ENCODE peak calls at places on chromosomes 7 and 10, in four cellular contexts. A, S, J and R are unnamed samples.

GRCh38 chr10:24930427-24930826 is 22.0 kb downstream of the PRTFDC1 start:
- DNase-seq in A (no peak), S (no peak), J (no peak), R (no peak)

GRCh38 chr10:88791924-88792323 is 10.6 kb upstream of the LIPM start:
- DNase-seq in A (peak; percentile 25), S (no peak), J (peak; percentile 15), R (no peak)

GRCh38 chr7:102272075-102272916 is 14.4 kb upstream of the SH2B2 start:
- DNase-seq in A (peak; percentile 66), S (peak; percentile 64), J (peak; percentile 50), R (peak; percentile 87)

GRCh38 chr10:58701398-58702135 is 188.9 kb downstream of the BICC1 start:
- DNase-seq in A (peak; percentile 47), S (no peak), J (peak; percentile 66), R (no peak)

GRCh38 chr7:142481548-142481947 is 223.7 kb upstream of the PRSS58 start:
- DNase-seq in A (no peak), S (no peak), J (no peak), R (no peak)

GRCh38 chr10:80598084-80598798 is 60.5 kb downstream of the SH2D4B start:
- DNase-seq in A (no peak), S (no peak), J (no peak), R (no peak)

GRCh38 chr10:91909178-91909677 is at the start of gene FGFBP3:
- DNase-seq in A (peak; percentile 21), S (no peak), J (peak; percentile 21), R (no peak)

GRCh38 chr10:94314913-94315545 is 47.7 kb downstream of the NOC3L start:
- DNase-seq in A (no peak), S (no peak), J (no peak), R (no peak)

GRCh38 chr7:44144968-44145418 is 3.9 kb upstream of the MYL7 start:
- DNase-seq in A (no peak), S (no peak), J (no peak), R (no peak)

GRCh38 chr7:155001756-155002410 is 1.0 kb downstream of the PAXIP1 start:
- DNase-seq in A (peak; percentile 16), S (no peak), J (no peak), R (no peak)

GRCh38 chr10:84214046-84214572 is 11.2 kb downstream of the LRIT2 start:
- DNase-seq in A (no peak), S (no peak), J (no peak), R (no peak)

GRCh38 chr7:106126170-106126938 is 14.2 kb upstream of the SYPL1 start:
- DNase-seq in A (peak; percentile 75), S (peak; percentile 6), J (peak; percentile 82), R (no peak)

GRCh38 chr10:89173075-89173474 is 34.0 kb downstream of the CH25H start:
- DNase-seq in A (no peak), S (no peak), J (no peak), R (no peak)

GRCh38 chr10:13335881-13336280 is 12.2 kb downstream of the SEPHS1 start:
- DNase-seq in A (no peak), S (no peak), J (no peak), R (no peak)

GRCh38 chr7:155580367-155580766 is 34.0 kb upstream of the CNPY1 start:
- DNase-seq in A (peak; percentile 59), S (no peak), J (peak; percentile 40), R (no peak)

GRCh38 chr10:128091636-128092210 is 34.5 kb downstream of the MKI67 start:
- DNase-seq in A (no peak), S (no peak), J (no peak), R (no peak)

GRCh38 chr10:71797533-71798307 is 24.4 kb upstream of the VSIR start:
- DNase-seq in A (no peak), S (no peak), J (no peak), R (no peak)

GRCh38 chr7:121366852-121367431 is 29.2 kb downstream of the FAM3C start:
- DNase-seq in A (no peak), S (no peak), J (peak; percentile 47), R (no peak)

GRCh38 chr10:14478639-14479038 is 147.9 kb upstream of the FRMD4A start:
- DNase-seq in A (peak; percentile 47), S (no peak), J (peak; percentile 37), R (peak; percentile 46)

GRCh38 chr10:32582946-32583345 is 137.0 kb downstream of the CCDC7 start:
- DNase-seq in A (no peak), S (no peak), J (no peak), R (no peak)

GRCh38 chr7:134515569-134516468 is 11.5 kb upstream of the AKR1B10 start:
- DNase-seq in A (peak; percentile 95), S (no peak), J (peak; percentile 96), R (no peak)

GRCh38 chr10:6275022-6275997 is 72.6 kb downstream of the PFKFB3 start:
- DNase-seq in A (peak; percentile 99), S (peak; percentile 74), J (peak; percentile 99), R (peak; percentile 94)

GRCh38 chr10:123622381-123622780 is 43.8 kb upstream of the GPR26 start:
- DNase-seq in A (no peak), S (no peak), J (no peak), R (no peak)

GRCh38 chr10:94279835-94280709 is 82.7 kb downstream of the NOC3L start:
- DNase-seq in A (peak; percentile 37), S (peak; percentile 38), J (peak; percentile 35), R (no peak)

GRCh38 chr7:127392182-127392565 is 334 bp downstream of the ZNF800 start:
- DNase-seq in A (peak; percentile 65), S (peak; percentile 59), J (no peak), R (peak; percentile 46)

GRCh38 chr10:88006261-88006660 is 142.8 kb downstream of the PTEN start:
- DNase-seq in A (no peak), S (no peak), J (no peak), R (no peak)

GRCh38 chr7:130294314-130294713 is 1.4 kb downstream of the CPA4 start:
- DNase-seq in A (peak; percentile 86), S (no peak), J (peak; percentile 84), R (no peak)

GRCh38 chr7:125747966-125748365 is 818.3 kb upstream of the POT1 start:
- DNase-seq in A (no peak), S (no peak), J (no peak), R (no peak)

GRCh38 chr10:101484154-101484748 is 103.8 kb downstream of the POLL start:
- DNase-seq in A (no peak), S (no peak), J (no peak), R (no peak)

GRCh38 chr7:116810267-116811116 is 51.9 kb upstream of the CAPZA2 start:
- DNase-seq in A (no peak), S (no peak), J (no peak), R (no peak)

GRCh38 chr10:182441-183201 is 47.4 kb downstream of the ZMYND11 start:
- DNase-seq in A (no peak), S (no peak), J (peak; percentile 11), R (no peak)

GRCh38 chr7:127486654-127487053 is 94.1 kb upstream of the ZNF800 start:
- DNase-seq in A (peak; percentile 29), S (no peak), J (peak; percentile 61), R (no peak)

GRCh38 chr7:130893441-130893894 is 159.5 kb upstream of the KLF14 start:
- DNase-seq in A (no peak), S (no peak), J (no peak), R (no peak)

GRCh38 chr7:98630149-98630548 is 13.1 kb downstream of the NPTX2 start:
- DNase-seq in A (no peak), S (no peak), J (no peak), R (no peak)

GRCh38 chr7:153473189-153473588 is 579.0 kb upstream of the DPP6 start:
- DNase-seq in A (no peak), S (no peak), J (no peak), R (no peak)

GRCh38 chr10:8138471-8138870 is 84.0 kb downstream of the GATA3 start:
- DNase-seq in A (peak; percentile 83), S (no peak), J (peak; percentile 27), R (no peak)

GRCh38 chr10:8133146-8133545 is 78.7 kb downstream of the GATA3 start:
- DNase-seq in A (peak; percentile 32), S (no peak), J (no peak), R (no peak)

GRCh38 chr10:8137726-8138125 is 83.2 kb downstream of the GATA3 start:
- DNase-seq in A (no peak), S (no peak), J (no peak), R (no peak)

GRCh38 chr10:8137272-8137680 is 82.8 kb downstream of the GATA3 start:
- DNase-seq in A (no peak), S (peak; percentile 6), J (no peak), R (no peak)

DNA sequence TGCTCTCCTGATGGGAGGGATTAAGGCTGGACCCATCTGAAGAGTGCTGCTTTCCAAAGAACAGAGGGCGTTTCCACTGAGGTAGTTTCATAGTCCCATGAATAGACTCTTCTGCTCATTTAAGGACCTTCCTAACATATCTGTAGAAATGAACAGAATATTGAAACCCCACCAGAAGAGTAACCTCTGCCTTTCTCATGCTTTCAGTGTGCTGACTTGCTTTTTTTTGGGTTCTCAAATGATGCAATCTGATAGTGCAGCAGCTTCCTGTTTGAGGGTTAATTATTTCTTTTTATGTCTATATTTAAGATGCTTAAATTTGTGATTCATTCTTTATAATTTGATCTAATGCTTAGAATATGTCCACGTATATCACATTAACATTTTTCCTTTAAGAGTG is 82.3 kb downstream of the GATA3 start:
- DNase-seq in A (no peak), S (no peak), J (no peak), R (no peak)
- H3K4me3 ChIP-seq in A (no peak overlapping the region), S (no peak overlapping the region), J (no peak overlapping the region), R (no peak overlapping the region)

GRCh38 chr7:83655951-83656556 is 7.1 kb upstream of the SEMA3E start:
- DNase-seq in A (peak; percentile 32), S (no peak), J (peak; percentile 63), R (no peak)
- TF ChIP-seq CTCF in A (peak; percentile 92), S (no peak), J (peak; percentile 72), R (peak; percentile 82)

DNA sequence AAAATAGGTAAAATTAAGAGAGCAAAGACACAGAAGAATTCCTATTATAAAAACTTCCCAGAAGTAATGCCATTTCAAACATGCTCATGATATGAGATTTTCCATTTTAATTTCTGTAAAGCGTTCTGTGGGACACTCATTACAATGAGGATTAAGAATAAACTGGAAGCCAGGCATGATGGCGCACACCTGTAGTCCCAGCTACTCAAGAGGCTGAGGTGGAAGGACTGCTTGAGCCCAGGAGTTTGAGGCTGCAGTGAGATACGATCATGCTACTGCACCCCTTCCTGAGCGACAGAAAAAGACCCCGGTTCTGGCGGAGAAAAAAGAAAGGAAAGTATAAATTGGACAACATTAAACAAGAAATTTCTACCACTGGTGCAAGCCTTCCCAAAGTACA is 1.5 kb downstream of the DNA2 start:
- DNase-seq in A (no peak), S (no peak), J (no peak), R (no peak)
- H3K4me3 ChIP-seq in A (peak overlapping the region; percentile 80), S (no peak overlapping the region), J (no peak overlapping the region), R (no peak overlapping the region)

GRCh38 chr10:103982639-103983038 is 15.7 kb downstream of the SLK start:
- DNase-seq in A (no peak), S (no peak), J (no peak), R (peak; percentile 58)

GRCh38 chr10:103980246-103980906 is 13.4 kb downstream of the SLK start:
- DNase-seq in A (no peak), S (no peak), J (no peak), R (no peak)

GRCh38 chr10:103985726-103986125 is 18.8 kb downstream of the SLK start:
- DNase-seq in A (no peak), S (no peak), J (no peak), R (no peak)

GRCh38 chr10:103986360-103986759 is 19.4 kb downstream of the SLK start:
- DNase-seq in A (peak; percentile 19), S (no peak), J (no peak), R (no peak)

GRCh38 chr10:103983367-103983911 is 16.5 kb downstream of the SLK start:
- DNase-seq in A (no peak), S (no peak), J (no peak), R (no peak)
- TF ChIP-seq CTCF in A (no peak), S (no peak), J (no peak), R (no peak)